ENCODE peak calls at places on chromosome 3, in ten cellular contexts. H is stomach; E is GM23338; Y is heart left ventricle; X is osteoblast; K is right atrium auricular region; S is CD4-positive, alpha-beta memory T cell; V is Peyer's patch; Z is CD8-positive, alpha-beta T cell; O is Panc1. D is an unnamed sample.
A peak's percentile ranks its signal among the peaks of the same experiment; 100 is the strongest.

GRCh38 chr3:168914662-168915061 is 748.9 kb downstream of the MECOM start:
- DNase-seq in V (no peak), O (no peak), S (no peak), H (no peak), K (no peak), X (no peak), Y (no peak), E (peak; percentile 19), Z (no peak), D (no peak)

GRCh38 chr3:74067296-74067695 is 442.6 kb upstream of the PDZRN3 start:
- DNase-seq in O (no peak), H (peak; percentile 35), X (no peak), V (no peak), E (peak; percentile 27), K (no peak), Y (no peak), S (no peak), Z (no peak), D (no peak)

GRCh38 chr3:170128977-170129431 is 52.5 kb downstream of the PHC3 start:
- DNase-seq in E (no peak), Y (no peak), S (no peak), Z (no peak), V (no peak), H (no peak), O (peak; percentile 4), X (no peak), K (no peak), D (no peak)

GRCh38 chr3:101518421-101518871 is 5.4 kb upstream of the SENP7 start:
- DNase-seq in Y (no peak), K (no peak), H (no peak), X (no peak), E (no peak), O (no peak), Z (no peak), V (no peak), S (peak; percentile 74), D (no peak)

GRCh38 chr3:116281313-116282143 is 163.8 kb downstream of the LSAMP start:
- DNase-seq in E (no peak), K (no peak), Z (no peak), X (peak; percentile 47), O (no peak), H (no peak), Y (no peak), V (no peak), S (no peak), D (no peak)

GRCh38 chr3:168545591-168545990 is 449.9 kb upstream of the GOLIM4 start:
- DNase-seq in O (no peak), S (no peak), V (no peak), H (no peak), Y (peak; percentile 41), K (no peak), X (no peak), E (no peak), Z (no peak), D (no peak)

GRCh38 chr3:30341851-30342250 is 264.6 kb upstream of the TGFBR2 start:
- DNase-seq in Z (no peak), V (no peak), K (no peak), Y (no peak), S (no peak), O (no peak), X (no peak), H (no peak), E (no peak), D (no peak)

GRCh38 chr3:128066111-128066510 is 13.9 kb downstream of the SEC61A1 start:
- DNase-seq in Y (no peak), O (no peak), H (no peak), Z (no peak), S (no peak), V (no peak), K (no peak), E (no peak), X (no peak), D (no peak)

GRCh38 chr3:90055721-90056120 is 948.3 kb downstream of the EPHA3 start:
- DNase-seq in O (no peak), Y (no peak), H (no peak), Z (no peak), E (no peak), X (no peak), S (no peak), K (no peak), V (no peak), D (no peak)

DNA sequence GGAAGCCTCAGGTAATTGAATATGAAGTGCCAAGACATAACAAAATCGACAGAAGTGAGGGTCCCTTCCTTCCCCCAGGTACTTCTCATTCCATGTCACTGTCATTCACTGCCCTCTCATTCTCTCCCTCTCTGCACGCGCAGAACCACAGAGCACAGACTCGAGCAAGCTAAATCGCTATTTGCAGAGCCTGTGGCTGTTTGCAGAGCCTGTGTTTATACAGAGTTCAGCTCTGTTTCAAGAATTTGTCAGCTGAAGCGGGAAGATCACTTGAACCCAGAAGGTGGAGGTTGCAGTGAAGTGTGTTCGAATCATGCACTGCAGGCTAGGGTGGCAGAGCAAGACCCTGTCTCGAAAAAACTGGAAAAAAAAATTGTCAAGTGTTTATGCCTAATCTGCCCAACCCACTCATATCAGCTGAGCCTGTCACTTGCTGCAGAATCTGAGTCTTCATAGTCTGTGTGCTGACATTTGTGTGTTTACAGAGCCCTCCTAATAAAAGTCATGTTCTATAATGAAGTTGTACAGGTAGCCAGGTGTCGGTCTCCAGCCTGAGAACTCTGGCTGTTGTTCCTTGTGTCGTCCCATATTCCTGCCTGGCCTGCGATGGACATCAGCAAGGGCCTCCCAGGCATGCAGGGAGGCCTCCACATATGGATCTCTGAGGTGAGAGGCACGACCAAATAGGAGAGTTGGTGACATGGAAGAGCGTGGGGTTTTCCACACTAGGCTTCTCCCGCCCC is 2.7 kb downstream of the VILL start:
- DNase-seq in S (no peak), O (no peak), Y (no peak), H (peak; percentile 25), X (peak; percentile 13), V (no peak), E (no peak), K (no peak), Z (no peak), D (no peak)
- H3K27ac ChIP-seq in S (peak overlapping the region; percentile 84), O (peak overlapping the region; percentile 85), Y (peak overlapping the region; percentile 80), H (peak overlapping the region; percentile 92), X (peak overlapping the region; percentile 81), V (peak overlapping the region; percentile 84), E (no peak overlapping the region), K (peak overlapping the region; percentile 80), Z (peak overlapping the region; percentile 66), D (no peak overlapping the region)

GRCh38 chr3:194330160-194330559 is 21.0 kb downstream of the CPN2 start:
- DNase-seq in K (no peak), V (no peak), Y (no peak), E (no peak), S (no peak), X (no peak), O (no peak), H (no peak), Z (no peak), D (no peak)
- H3K27ac ChIP-seq in K (peak overlapping the region; percentile 62), V (no peak overlapping the region), Y (no peak overlapping the region), E (no peak overlapping the region), S (no peak overlapping the region), X (no peak overlapping the region), O (no peak overlapping the region), H (no peak overlapping the region), Z (no peak overlapping the region), D (no peak overlapping the region)

GRCh38 chr3:12150112-12150511 is 8.6 kb downstream of the TIMP4 start:
- DNase-seq in X (no peak), E (no peak), K (no peak), V (no peak), O (no peak), S (no peak), H (no peak), Y (no peak), Z (no peak), D (no peak)

GRCh38 chr3:12155833-12156232 is 2.9 kb downstream of the TIMP4 start:
- DNase-seq in V (peak; percentile 72), X (peak; percentile 89), O (no peak), K (peak; percentile 81), Z (no peak), S (no peak), E (no peak), H (no peak), Y (no peak), D (no peak)

GRCh38 chr3:12157026-12157425 is 1.7 kb downstream of the TIMP4 start:
- DNase-seq in E (no peak), H (no peak), Y (no peak), K (no peak), Z (no peak), X (no peak), V (no peak), O (no peak), S (no peak), D (no peak)

GRCh38 chr3:12155264-12155663 is 3.4 kb downstream of the TIMP4 start:
- DNase-seq in E (no peak), K (peak; percentile 16), H (no peak), X (no peak), Z (no peak), V (no peak), S (no peak), O (no peak), Y (no peak), D (peak; percentile 61)

DNA sequence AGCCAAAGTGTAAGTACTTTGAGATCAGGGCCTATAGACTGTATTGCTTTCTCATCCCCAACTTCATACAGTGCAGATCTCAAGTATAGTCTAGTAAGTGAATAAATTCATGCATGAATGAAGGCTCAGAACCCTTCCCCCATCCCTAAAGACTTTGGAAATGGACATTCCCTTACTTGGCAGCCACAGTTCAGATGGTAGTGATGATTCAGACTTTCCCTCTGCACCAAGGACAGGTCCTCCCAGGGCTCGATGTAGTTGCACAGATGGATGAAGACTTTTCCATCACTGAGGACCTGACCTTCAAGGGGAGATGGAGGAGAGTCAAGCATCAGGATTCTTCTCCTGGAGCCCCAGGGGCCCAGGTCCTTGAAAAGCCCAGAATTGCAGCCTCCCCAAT is 4.6 kb downstream of the TIMP4 start:
- DNase-seq in S (no peak), Y (no peak), Z (no peak), K (no peak), E (no peak), V (no peak), H (no peak), X (no peak), O (no peak), D (no peak)
- H3K27ac ChIP-seq in S (no peak overlapping the region), Y (no peak overlapping the region), Z (no peak overlapping the region), K (no peak overlapping the region), E (no peak overlapping the region), V (no peak overlapping the region), H (no peak overlapping the region), X (no peak overlapping the region), O (no peak overlapping the region), D (no peak overlapping the region)

DNA sequence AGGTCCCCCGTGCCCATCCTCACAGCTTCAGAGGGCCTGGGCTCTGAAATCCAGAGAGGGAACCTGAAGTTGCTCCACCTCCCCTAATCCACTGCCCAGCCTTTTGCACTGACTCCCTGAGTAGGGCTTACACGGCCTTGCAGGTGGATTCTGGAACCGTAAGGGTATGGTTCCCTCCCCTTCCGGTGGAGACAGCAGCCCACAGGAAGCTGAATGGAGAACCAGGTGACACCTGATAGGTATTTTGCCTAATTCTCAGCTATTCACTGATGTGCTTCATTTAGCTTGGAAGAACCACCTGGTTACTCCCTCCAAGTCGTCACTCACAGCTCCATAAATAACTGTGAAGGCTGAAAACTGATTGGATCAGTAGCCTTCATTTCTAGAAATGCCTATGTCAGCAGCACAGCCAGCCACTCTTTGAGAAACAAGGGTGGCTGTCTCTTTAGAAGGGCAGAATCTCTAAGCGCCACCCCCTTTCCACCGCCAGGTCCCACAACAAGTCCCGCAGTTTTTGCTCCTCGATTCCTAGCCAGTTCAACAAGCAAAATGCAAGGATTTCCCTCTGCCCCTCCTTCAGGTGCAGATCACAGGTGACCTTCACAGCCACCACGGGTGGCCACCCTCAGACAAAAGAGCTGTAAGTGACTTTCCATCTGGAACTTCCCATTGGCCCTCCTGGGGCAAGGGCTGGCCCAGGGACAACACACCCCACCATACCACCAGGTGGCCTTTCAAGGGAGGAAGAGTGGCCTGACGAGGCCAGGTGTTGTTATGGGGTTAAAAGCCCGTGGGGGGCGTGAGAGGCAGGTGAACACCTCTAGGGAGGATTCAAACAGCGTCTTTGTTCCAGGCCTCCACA is 112.9 kb downstream of the SEC22A start:
- DNase-seq in K (no peak), X (peak; percentile 46), V (no peak), E (peak; percentile 99), O (no peak), Z (no peak), Y (no peak), H (no peak), S (no peak), D (no peak)
- H3K27ac ChIP-seq in K (peak overlapping the region; percentile 59), X (no peak overlapping the region), V (no peak overlapping the region), E (peak overlapping the region; percentile 96), O (no peak overlapping the region), Z (no peak overlapping the region), Y (peak overlapping the region; percentile 23), H (no peak overlapping the region), S (no peak overlapping the region), D (no peak overlapping the region)